ENCODE peak calls at places on chromosomes 7 and 10, in nine cellular contexts. M is K562, D is SK-N-SH, L is HCT116, I is stomach, R is suprapubic skin, Q is transverse colon, J is spleen, V is GM12878. T is an unnamed sample.

GRCh38 chr10:23914641-23915040 is 294.3 kb upstream of the KIAA1217 start:
- DNase-seq in D (no peak), I (no peak), V (no peak), R (no peak), L (no peak), J (no peak), Q (no peak), M (no peak), T (peak; percentile 75)

GRCh38 chr7:24572421-24573007 is 738 bp upstream of the PALS2 start:
- DNase-seq in J (peak; percentile 81), D (peak; percentile 54), L (no peak), Q (peak; percentile 30), I (no peak), V (no peak), M (peak; percentile 19), R (peak; percentile 72), T (no peak)

GRCh38 chr7:37411444-37412034 is 37.1 kb downstream of the ELMO1 start:
- DNase-seq in Q (no peak), J (no peak), D (no peak), R (no peak), L (no peak), I (no peak), V (no peak), M (no peak), T (no peak)

GRCh38 chr10:76329891-76330575 is 898.6 kb downstream of the LRMDA start:
- DNase-seq in I (no peak), D (no peak), V (no peak), L (no peak), R (no peak), Q (no peak), M (no peak), J (no peak), T (no peak)

GRCh38 chr7:123594813-123595241 is 6.8 kb upstream of the ASB15 start:
- DNase-seq in V (no peak), D (no peak), Q (peak; percentile 26), I (no peak), J (peak; percentile 47), L (no peak), R (no peak), M (no peak), T (no peak)

GRCh38 chr7:83876593-83876992 is 227.7 kb upstream of the SEMA3E start:
- DNase-seq in M (no peak), L (no peak), V (no peak), R (no peak), D (no peak), I (no peak), Q (no peak), J (no peak), T (no peak)

GRCh38 chr10:75475470-75476182 is 44.2 kb downstream of the LRMDA start:
- DNase-seq in I (no peak), V (no peak), L (no peak), J (no peak), D (no peak), R (no peak), M (no peak), Q (no peak), T (no peak)

GRCh38 chr7:159096736-159097581 is 47.7 kb downstream of the VIPR2 start:
- DNase-seq in I (peak; percentile 22), J (peak; percentile 65), M (no peak), Q (peak; percentile 6), V (no peak), R (peak; percentile 46), D (no peak), L (no peak), T (no peak)

GRCh38 chr10:62618576-62619408 is 185.7 kb upstream of the ADO start:
- DNase-seq in J (peak; percentile 74), R (no peak), L (no peak), D (no peak), I (no peak), M (no peak), Q (peak; percentile 33), V (no peak), T (peak; percentile 88)

GRCh38 chr7:142553216-142553615 is 196.1 kb upstream of the PRSS1 start:
- DNase-seq in D (no peak), J (no peak), I (no peak), V (no peak), L (no peak), R (no peak), Q (no peak), M (no peak), T (no peak)

GRCh38 chr10:89516149-89516832 is 19.1 kb downstream of the SLC16A12 start:
- DNase-seq in Q (peak; percentile 42), J (no peak), D (no peak), M (no peak), R (no peak), I (no peak), L (no peak), V (no peak), T (no peak)

GRCh38 chr10:118332948-118333710 is 9.0 kb downstream of the FAM204A start:
- DNase-seq in M (no peak), Q (no peak), I (no peak), R (no peak), L (no peak), J (no peak), V (no peak), D (no peak), T (no peak)

GRCh38 chr7:22350466-22351328 is 6.3 kb downstream of the RAPGEF5 start:
- DNase-seq in M (peak; percentile 79), J (no peak), Q (no peak), D (peak; percentile 76), V (peak; percentile 46), R (no peak), I (no peak), L (peak; percentile 22), T (no peak)

GRCh38 chr7:47651355-47652317 is 69.7 kb upstream of the TNS3 start:
- DNase-seq in R (no peak), V (no peak), L (no peak), Q (no peak), I (no peak), D (no peak), M (no peak), J (no peak), T (no peak)

GRCh38 chr10:12910835-12911234 is 90.7 kb downstream of the CCDC3 start:
- DNase-seq in L (no peak), R (no peak), M (no peak), I (no peak), D (no peak), V (no peak), Q (no peak), J (no peak), T (peak; percentile 68)

GRCh38 chr10:12907651-12908050 is 93.9 kb downstream of the CCDC3 start:
- DNase-seq in D (no peak), Q (no peak), L (no peak), J (no peak), V (no peak), R (no peak), M (no peak), I (no peak), T (no peak)

GRCh38 chr10:12909836-12910185 is 91.7 kb downstream of the CCDC3 start:
- DNase-seq in D (no peak), V (no peak), J (no peak), L (no peak), Q (peak; percentile 15), M (no peak), R (no peak), I (no peak), T (peak; percentile 90)

GRCh38 chr10:12909182-12909835 is 92.2 kb downstream of the CCDC3 start:
- DNase-seq in M (no peak), R (no peak), D (no peak), L (no peak), I (no peak), V (no peak), Q (no peak), J (no peak), T (peak; percentile 91)

DNA sequence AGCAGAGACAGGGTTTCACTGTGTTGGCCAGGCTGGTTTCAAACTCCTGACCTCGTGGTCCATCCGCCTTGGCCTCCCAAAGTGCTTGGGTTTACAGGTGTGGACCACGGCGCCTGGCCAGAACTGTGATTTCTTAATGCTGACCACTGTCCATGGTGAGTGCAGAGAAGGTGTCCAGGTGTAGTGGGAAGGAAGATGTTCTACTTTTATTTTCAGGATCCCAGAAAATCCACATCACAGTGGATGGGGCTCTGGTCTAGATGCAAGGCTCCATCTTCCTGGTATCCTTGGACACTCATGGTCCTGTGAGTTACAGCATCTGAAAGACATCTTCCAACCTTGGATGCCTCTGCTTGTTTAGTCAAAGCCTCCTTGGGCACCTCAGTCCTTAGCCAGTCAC is 92.7 kb downstream of the CCDC3 start:
- DNase-seq in M (no peak), I (no peak), J (no peak), R (no peak), Q (no peak), V (no peak), L (no peak), D (no peak), T (peak; percentile 82)
- H3K4me3 ChIP-seq in M (no peak overlapping the region), I (no peak overlapping the region), J (no peak overlapping the region), R (no peak overlapping the region), Q (no peak overlapping the region), V (no peak overlapping the region), L (no peak overlapping the region), D (no peak overlapping the region), T (no peak overlapping the region)

GRCh38 chr10:34717429-34717828 is 97.7 kb downstream of the PARD3 start:
- DNase-seq in J (no peak), D (no peak), L (no peak), R (no peak), M (no peak), V (no peak), Q (no peak), I (no peak), T (peak; percentile 62)
- H3K4me1 ChIP-seq in J (no peaks in the 10 kb centered on the region), D (peaks cover 14% of the 10 kb centered on the region), L (peaks cover 50% of the 10 kb centered on the region), R (peaks cover 37% of the 10 kb centered on the region), M (peaks cover 5% of the 10 kb centered on the region), V (no peaks in the 10 kb centered on the region), Q (no peaks in the 10 kb centered on the region), I (peaks cover 57% of the 10 kb centered on the region), T (peaks cover 33% of the 10 kb centered on the region)

GRCh38 chr10:348456-348855 is 213.2 kb downstream of the ZMYND11 start:
- DNase-seq in R (no peak), D (no peak), L (no peak), I (peak; percentile 22), M (no peak), Q (no peak), V (no peak), J (peak; percentile 66), T (no peak)
- TF ChIP-seq POLR2AphosphoS5 in R (no peak), D (no peak), L (no peak), I (no peak), M (no peak), Q (no peak), V (no peak), J (no peak), T (no peak)

DNA sequence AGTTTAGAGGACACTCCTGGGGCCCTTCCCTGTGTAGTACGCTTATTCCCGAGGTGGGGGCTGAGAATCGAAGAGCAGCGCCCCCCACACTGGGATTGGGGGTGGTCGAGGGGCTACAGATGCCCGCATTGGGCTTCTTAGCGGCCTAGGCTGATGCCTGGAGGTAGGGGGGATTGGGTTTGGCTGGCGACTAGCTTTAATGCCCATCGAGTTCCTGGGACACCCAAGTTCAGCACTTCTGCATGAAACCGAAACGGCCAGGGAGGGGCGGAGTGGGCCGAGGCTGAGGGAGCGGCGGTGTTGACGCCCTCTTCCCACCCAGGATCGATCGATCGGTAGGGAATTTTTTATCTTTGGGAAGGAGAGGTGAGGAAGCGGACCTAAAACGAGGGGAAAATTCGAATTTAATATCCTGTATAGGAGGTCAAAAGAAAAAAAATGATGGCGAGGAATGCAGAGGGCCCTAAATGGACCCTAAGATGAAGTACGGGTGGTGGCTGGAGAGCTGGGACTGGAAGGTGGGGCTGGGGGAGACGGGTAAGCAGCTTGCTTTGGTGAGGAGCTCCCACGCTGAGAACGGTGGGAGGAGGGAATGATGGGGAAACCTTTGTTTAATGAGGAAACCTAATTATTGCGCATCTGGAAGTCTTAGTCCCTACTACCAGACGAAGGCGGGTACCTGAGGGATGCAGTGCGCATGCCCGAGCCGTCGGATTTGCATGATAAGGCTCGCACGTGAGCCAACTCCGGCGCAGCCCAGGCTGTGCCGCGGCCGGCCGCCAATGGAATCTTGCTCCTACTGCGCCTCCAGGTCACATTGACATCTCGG is 12.5 kb upstream of the DLX6 start:
- DNase-seq in V (no peak), D (no peak), M (no peak), J (no peak), L (no peak), I (no peak), Q (no peak), R (no peak), T (peak; percentile 89)
- H3K4me3 ChIP-seq in V (no peak overlapping the region), D (no peak overlapping the region), M (no peak overlapping the region), J (peak overlapping the region; percentile 35), L (no peak overlapping the region), I (no peak overlapping the region), Q (no peak overlapping the region), R (no peak overlapping the region), T (no peak overlapping the region)

T was measured in esophagus muscularis mucosa.